ENCODE peak calls at places on chromosomes 4 and X, in four cellular contexts. A, Q, K and V are unnamed samples.

GRCh38 chrX:1524874-1525582 is 12.0 kb downstream of the P2RY8 start:
- DNase-seq in A (no peak), Q (no peak), K (no peak), V (no peak)

GRCh38 chr4:153204247-153205027 is at the start of gene TRIM2:
- DNase-seq in A (no peak), Q (peak), K (peak), V (no peak)

GRCh38 chr4:119627267-119628190 is 1.1 kb downstream of the PDE5A start:
- DNase-seq in A (no peak), Q (peak), K (peak), V (no peak)

GRCh38 chrX:63458981-63459380 is 107.8 kb upstream of the SPIN4 start:
- DNase-seq in A (no peak), Q (no peak), K (no peak), V (no peak)

GRCh38 chr4:156255205-156255604 is 301.5 kb upstream of the CTSO start:
- DNase-seq in A (no peak), Q (no peak), K (no peak), V (no peak)

GRCh38 chrX:48939417-48940228 is 17.8 kb downstream of the OTUD5 start:
- DNase-seq in A (no peak), Q (no peak), K (no peak), V (no peak)

GRCh38 chr4:675980-676870 is 1.9 kb downstream of the MYL5 start:
- DNase-seq in A (no peak), Q (peak), K (no peak), V (no peak)

GRCh38 chr4:157514711-157515110 is 294.2 kb downstream of the GRIA2 start:
- DNase-seq in A (no peak), Q (peak), K (peak), V (no peak)

GRCh38 chr4:80586716-80587115 is 251.2 kb downstream of the CFAP299 start:
- DNase-seq in A (no peak), Q (no peak), K (no peak), V (no peak)